ENCODE peak calls at places on chromosomes 1 and 21, in four cellular contexts. C, E, D and L are unnamed samples. For H3K27me3, H3K4me1 and H3K36me3, the result is how much of the 10 kb centered on the place peaks cover.

GRCh38 chr1:1359316-1359667 is 937 bp upstream of the MXRA8 start:
- DNase-seq in E (no peak), D (no peak), C (no peak), L (no peak)

GRCh38 chr1:58844176-58844575 is 60.3 kb upstream of the JUN start:
- DNase-seq in D (no peak), C (no peak), E (no peak), L (no peak)

GRCh38 chr1:179447489-179447888 is 81.7 kb downstream of the AXDND1 start:
- DNase-seq in E (peak), D (no peak), C (no peak), L (no peak)

GRCh38 chr1:115437146-115437639 is 99.1 kb upstream of the NGF start:
- DNase-seq in D (no peak), C (no peak), E (no peak), L (no peak)

GRCh38 chr1:184953600-184954219 is 20.6 kb downstream of the NIBAN1 start:
- DNase-seq in D (no peak), C (no peak), E (no peak), L (no peak)

GRCh38 chr1:154845879-154846278 is 24.2 kb downstream of the KCNN3 start:
- DNase-seq in C (no peak), D (no peak), E (no peak), L (no peak)

GRCh38 chr1:150537732-150538684 is 11.2 kb upstream of the ADAMTSL4 start:
- DNase-seq in C (peak), D (no peak), E (no peak), L (no peak)

GRCh38 chr1:76759950-76760349 is 107.3 kb upstream of the ST6GALNAC5 start:
- DNase-seq in E (no peak), C (no peak), D (no peak), L (no peak)

GRCh38 chr1:159532922-159533321 is 2.9 kb downstream of the OR10J5 start:
- DNase-seq in C (no peak), E (no peak), D (no peak), L (no peak)

GRCh38 chr1:13749543-13750307 is 49.7 kb downstream of the PRDM2 start:
- DNase-seq in E (no peak), D (no peak), C (peak), L (no peak)

GRCh38 chr1:103461171-103462105 is 64.1 kb upstream of the RNPC3 start:
- DNase-seq in D (no peak), E (peak), C (no peak), L (no peak)

GRCh38 chr1:27138927-27139326 is 16.0 kb downstream of the SLC9A1 start:
- DNase-seq in E (no peak), D (no peak), C (no peak), L (no peak)

GRCh38 chr1:173954179-173954578 is 37.1 kb upstream of the SERPINC1 start:
- DNase-seq in D (no peak), C (no peak), E (no peak), L (no peak)

GRCh38 chr1:85502625-85503083 is 37.7 kb upstream of the DDAH1 start:
- DNase-seq in C (no peak), D (no peak), E (peak), L (no peak)

GRCh38 chr1:85465791-85466134 is 804 bp upstream of the DDAH1 start:
- DNase-seq in E (no peak), C (no peak), D (no peak), L (no peak)

GRCh38 chr1:156894711-156895407 is 1.3 kb downstream of the PEAR1 start:
- DNase-seq in C (peak), D (no peak), E (no peak), L (no peak)

GRCh38 chr1:208203848-208204609 is 40.2 kb downstream of the PLXNA2 start:
- DNase-seq in D (no peak), C (no peak), E (no peak), L (no peak)

GRCh38 chr1:38025664-38026063 is 13.1 kb downstream of the UTP11 start:
- DNase-seq in E (no peak), C (no peak), D (no peak), L (no peak)

GRCh38 chr1:1347663-1348419 is 1.4 kb downstream of the DVL1 start:
- DNase-seq in C (peak), E (peak), D (no peak), L (no peak)

GRCh38 chr1:25088946-25089345 is 143.4 kb downstream of the SYF2 start:
- DNase-seq in C (no peak), D (no peak), E (no peak), L (no peak)

GRCh38 chr1:25673962-25674928 is 57.7 kb downstream of the MAN1C1 start:
- DNase-seq in E (no peak), D (no peak), C (no peak), L (no peak)

GRCh38 chr21:14744368-14744767 is 198.3 kb upstream of the SAMSN1 start:
- DNase-seq in C (no peak), D (no peak), E (no peak), L (no peak)
- H3K27me3 ChIP-seq in C (under half), D (under half), E (under half), L (under half)

GRCh38 chr1:2583871-2584341 is 2.7 kb upstream of the PRXL2B start:
- DNase-seq in C (peak), E (no peak), D (peak), L (peak)
- H3K4me1 ChIP-seq in C (under half), E (under half), D (half or more), L (under half)

GRCh38 chr21:34132905-34133304 is 59.5 kb downstream of the MRPS6 start:
- DNase-seq in D (no peak), C (no peak), E (no peak), L (no peak)
- H3K36me3 ChIP-seq in D (under half), C (under half), E (under half), L (under half)

DNA sequence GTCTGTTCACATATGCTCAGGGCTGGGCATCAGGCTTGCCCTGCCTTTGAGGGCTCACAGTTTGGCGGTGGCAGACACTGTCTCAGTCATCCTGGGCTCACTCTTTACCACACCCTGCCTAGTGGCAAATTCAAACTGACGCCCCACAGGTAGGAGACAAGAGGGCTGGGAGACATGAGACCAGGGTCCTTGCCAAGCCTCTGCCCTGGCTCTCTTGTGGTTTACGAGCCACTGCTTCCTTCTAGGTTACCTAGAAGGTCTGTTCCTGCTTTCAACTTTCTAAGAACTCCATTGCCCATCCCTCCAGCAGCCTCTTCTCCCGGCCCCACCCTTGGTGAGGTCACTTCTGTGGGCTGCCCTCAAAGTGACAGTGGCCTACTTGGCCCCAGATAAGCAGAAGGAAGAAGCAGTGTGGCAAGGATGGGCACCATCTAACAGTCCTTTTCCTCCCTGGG is 10.5 kb downstream of the KIF21B start:
- DNase-seq in C (no peak), E (no peak), D (no peak), L (no peak)
- H3K27me3 ChIP-seq in C (under half), E (under half), D (under half), L (under half)

GRCh38 chr1:187928288-187928687 is 1099.5 kb downstream of the PLA2G4A start:
- DNase-seq in E (peak), C (no peak), D (no peak), L (no peak)

GRCh38 chr1:187928717-187929116 is 1100.0 kb downstream of the PLA2G4A start:
- DNase-seq in D (no peak), E (no peak), C (no peak), L (no peak)

GRCh38 chr1:187936667-187937066 is 1107.9 kb downstream of the PLA2G4A start:
- DNase-seq in D (no peak), C (no peak), E (no peak), L (no peak)

GRCh38 chr1:187933562-187934419 is 1105.0 kb downstream of the PLA2G4A start:
- DNase-seq in D (no peak), E (no peak), C (no peak), L (no peak)

DNA sequence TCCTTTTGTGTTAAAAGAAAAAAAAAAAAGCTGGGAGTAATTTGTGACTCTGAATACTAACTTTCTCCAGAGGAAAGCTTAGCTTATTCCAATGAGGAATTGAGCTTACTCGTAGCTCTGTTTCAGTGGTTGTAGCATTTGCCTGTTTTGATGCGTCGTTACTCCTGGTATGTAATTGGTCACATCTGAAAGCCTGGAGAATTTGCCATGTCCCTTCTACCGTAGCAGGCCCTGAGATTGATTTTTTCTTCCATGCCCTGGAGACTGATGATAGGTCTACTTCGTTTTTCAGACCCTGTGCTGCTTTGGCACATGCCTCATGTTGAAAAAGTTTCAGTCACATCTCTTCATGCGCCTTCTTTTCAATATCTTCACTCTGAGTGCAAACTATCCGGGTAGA is 1103.0 kb downstream of the PLA2G4A start:
- DNase-seq in C (no peak), E (no peak), D (no peak), L (no peak)
- H3K4me1 ChIP-seq in C (under half), E (under half), D (under half), L (under half)

DNA sequence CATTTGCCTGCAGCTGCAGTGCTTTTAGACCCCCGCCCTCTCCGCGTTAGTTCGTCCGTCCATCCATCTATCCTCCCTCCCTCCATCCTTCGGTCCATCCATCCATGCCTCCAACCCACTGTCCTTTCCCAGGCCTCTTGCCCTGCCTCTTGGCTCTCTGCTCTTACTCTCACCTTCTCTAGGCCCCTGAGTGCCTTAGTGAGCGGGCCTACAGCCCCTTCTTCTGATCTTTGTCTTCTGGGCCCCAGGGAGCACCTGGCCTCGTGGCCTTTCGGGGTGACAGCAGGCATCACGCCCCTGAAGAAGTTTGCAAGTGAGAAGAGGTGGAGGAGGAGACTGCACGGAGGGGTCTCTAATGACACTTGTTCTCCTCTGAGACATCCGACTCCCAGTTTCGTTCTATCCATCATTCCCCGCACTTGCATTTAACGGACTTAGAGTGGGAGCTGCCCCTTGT is 842 bp downstream of the ATXN7L2 start:
- DNase-seq in C (no peak), E (no peak), D (no peak), L (no peak)
- H3K36me3 ChIP-seq in C (half or more), E (under half), D (under half), L (under half)

DNA sequence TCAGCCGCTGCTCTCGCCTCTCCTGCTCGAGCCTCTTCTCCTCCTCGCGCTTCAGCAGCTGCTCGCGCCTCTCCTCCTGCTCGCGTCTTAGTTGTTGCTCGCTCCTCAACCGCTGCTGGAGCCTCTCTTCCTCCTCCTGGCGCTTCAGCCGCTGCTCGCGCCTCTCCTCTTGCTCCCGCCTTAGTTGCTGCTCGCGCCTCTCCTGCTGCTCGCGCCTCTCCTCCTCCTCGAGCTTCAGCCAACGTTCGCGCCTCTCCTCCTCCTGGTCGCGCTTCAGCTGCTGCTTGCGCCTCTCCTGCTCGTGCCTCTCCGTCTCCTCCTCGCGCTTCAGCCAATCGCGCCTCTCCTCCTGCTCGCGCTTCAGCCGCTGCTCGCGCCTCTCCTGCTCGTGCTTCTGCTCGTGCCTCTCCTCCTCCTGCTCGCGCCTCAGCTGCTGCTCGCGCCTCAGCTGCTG is 3.7 kb downstream of the TCHH start:
- DNase-seq in C (no peak), D (no peak), E (no peak), L (no peak)
- H3K27me3 ChIP-seq in C (under half), D (half or more), E (half or more), L (under half)

GRCh38 chr1:44036409-44037111 is 5.3 kb upstream of the SLC6A9 start:
- DNase-seq in C (peak), E (peak), D (peak), L (peak)

GRCh38 chr1:44035726-44036408 is 4.6 kb upstream of the SLC6A9 start:
- DNase-seq in D (no peak), C (no peak), E (no peak), L (no peak)

GRCh38 chr1:44038876-44039657 is 7.8 kb upstream of the SLC6A9 start:
- DNase-seq in E (no peak), C (no peak), D (no peak), L (no peak)

GRCh38 chr1:44034976-44035716 is 3.9 kb upstream of the SLC6A9 start:
- DNase-seq in E (no peak), D (no peak), C (no peak), L (no peak)

DNA sequence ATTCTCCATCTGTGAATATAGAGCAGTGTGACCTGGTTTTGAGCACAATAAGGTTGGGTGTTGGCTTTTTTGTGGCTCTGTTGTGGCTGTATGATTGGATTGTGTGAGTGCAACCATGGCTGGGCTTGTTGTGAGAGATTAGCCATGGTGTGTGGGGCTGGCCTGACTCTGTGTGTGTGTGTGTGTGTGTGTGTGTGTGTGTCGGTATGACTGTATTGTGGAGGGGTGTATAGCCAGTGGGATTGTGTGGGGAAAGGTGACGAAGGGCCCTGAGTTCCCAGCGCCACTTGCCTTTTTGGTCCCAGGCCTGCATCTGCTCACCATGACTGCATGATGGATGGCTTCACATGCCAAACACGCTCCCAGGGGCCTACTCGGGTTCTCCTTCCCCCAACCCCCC is 5.9 kb upstream of the SLC6A9 start:
- DNase-seq in D (no peak), E (no peak), C (no peak), L (no peak)
- H3K4me1 ChIP-seq in D (under half), E (under half), C (under half), L (under half)

GRCh38 chr1:8407652-8408051 is 89.7 kb downstream of the SLC45A1 start:
- DNase-seq in E (no peak), C (no peak), D (no peak), L (no peak)
- H3K36me3 ChIP-seq in E (under half), C (under half), D (under half), L (under half)

DNA sequence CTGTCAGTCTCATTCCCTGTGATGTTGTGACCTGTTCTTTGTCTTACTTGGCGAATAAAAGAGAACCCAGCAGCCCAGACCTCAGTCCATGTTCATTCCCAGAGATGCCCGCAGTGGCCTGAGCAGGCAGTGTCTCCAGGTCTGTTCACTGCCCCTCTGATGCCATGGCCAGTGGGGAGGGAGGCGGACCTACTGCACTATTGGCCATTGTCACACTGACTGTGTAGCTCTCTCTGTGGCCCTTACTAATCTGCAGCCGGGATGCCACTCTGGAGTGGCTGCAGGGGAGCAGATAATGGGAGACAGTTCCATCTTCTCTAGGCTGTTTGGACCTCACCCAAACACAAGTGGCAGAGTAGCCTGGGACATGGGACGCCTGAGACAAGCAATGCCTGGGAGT is 26.5 kb downstream of the DMBX1 start:
- DNase-seq in E (no peak), D (no peak), C (no peak), L (no peak)
- H3K27me3 ChIP-seq in E (under half), D (under half), C (under half), L (under half)